ENCODE peak calls at places on chromosomes 3 and 15, in eight cellular contexts. One of them, this sample, is unnamed.
A peak's percentile ranks its signal among the peaks of the same experiment; 100 is the strongest.

GRCh38 chr3:64016941-64017620 is 6.2 kb downstream of the PSMD6 start:
- DNase-seq in pancreas: no peak
- DNase-seq in gastrocnemius medialis: no peak
- DNase-seq in esophagus squamous epithelium: no peak
- DNase-seq in body of pancreas: no peak
- DNase-seq in foreskin keratinocyte: peak; percentile 26
- DNase-seq in A549: no peak
- DNase-seq in mammary epithelial cell: peak; percentile 10
- DNase-seq in this sample: no peak

GRCh38 chr3:197394464-197395321 is 96.3 kb upstream of the DLG1 start:
- DNase-seq in foreskin keratinocyte: peak; percentile 100
- DNase-seq in gastrocnemius medialis: no peak
- DNase-seq in mammary epithelial cell: peak; percentile 100
- DNase-seq in pancreas: no peak
- DNase-seq in esophagus squamous epithelium: no peak
- DNase-seq in A549: no peak
- DNase-seq in body of pancreas: no peak
- DNase-seq in this sample: peak; percentile 99

GRCh38 chr3:107987036-107987557 is 103.7 kb downstream of the CD47 start:
- DNase-seq in body of pancreas: peak; percentile 80
- DNase-seq in mammary epithelial cell: peak; percentile 98
- DNase-seq in gastrocnemius medialis: peak; percentile 45
- DNase-seq in foreskin keratinocyte: peak; percentile 96
- DNase-seq in A549: no peak
- DNase-seq in pancreas: peak; percentile 41
- DNase-seq in esophagus squamous epithelium: peak; percentile 8
- DNase-seq in this sample: peak; percentile 74

GRCh38 chr3:187997490-187997889 is 156.5 kb upstream of the LPP start:
- DNase-seq in esophagus squamous epithelium: no peak
- DNase-seq in mammary epithelial cell: peak; percentile 49
- DNase-seq in pancreas: no peak
- DNase-seq in foreskin keratinocyte: peak; percentile 72
- DNase-seq in gastrocnemius medialis: no peak
- DNase-seq in body of pancreas: no peak
- DNase-seq in A549: no peak
- DNase-seq in this sample: no peak

GRCh38 chr3:154225536-154225935 is 98.8 kb downstream of the DHX36 start:
- DNase-seq in esophagus squamous epithelium: no peak
- DNase-seq in pancreas: no peak
- DNase-seq in A549: no peak
- DNase-seq in foreskin keratinocyte: no peak
- DNase-seq in body of pancreas: no peak
- DNase-seq in gastrocnemius medialis: no peak
- DNase-seq in mammary epithelial cell: no peak
- DNase-seq in this sample: no peak

GRCh38 chr15:98650871-98651481 is 2.6 kb downstream of the IGF1R start:
- DNase-seq in A549: no peak
- DNase-seq in pancreas: peak; percentile 27
- DNase-seq in esophagus squamous epithelium: no peak
- DNase-seq in foreskin keratinocyte: peak; percentile 47
- DNase-seq in gastrocnemius medialis: no peak
- DNase-seq in body of pancreas: peak; percentile 50
- DNase-seq in mammary epithelial cell: peak; percentile 51
- DNase-seq in this sample: no peak

GRCh38 chr3:52200981-52201679 is 3.2 kb downstream of the ALAS1 start:
- DNase-seq in pancreas: no peak
- DNase-seq in body of pancreas: no peak
- DNase-seq in esophagus squamous epithelium: no peak
- DNase-seq in gastrocnemius medialis: no peak
- DNase-seq in foreskin keratinocyte: no peak
- DNase-seq in mammary epithelial cell: no peak
- DNase-seq in A549: no peak
- DNase-seq in this sample: no peak

GRCh38 chr3:57949779-57950618 is 58.2 kb upstream of the FLNB start:
- DNase-seq in pancreas: peak; percentile 51
- DNase-seq in gastrocnemius medialis: no peak
- DNase-seq in esophagus squamous epithelium: no peak
- DNase-seq in A549: peak; percentile 57
- DNase-seq in body of pancreas: peak; percentile 61
- DNase-seq in mammary epithelial cell: peak; percentile 73
- DNase-seq in foreskin keratinocyte: peak; percentile 48
- DNase-seq in this sample: peak; percentile 60

GRCh38 chr15:37695719-37696118 is 238.7 kb upstream of the TMCO5A start:
- DNase-seq in A549: no peak
- DNase-seq in pancreas: no peak
- DNase-seq in body of pancreas: no peak
- DNase-seq in gastrocnemius medialis: no peak
- DNase-seq in esophagus squamous epithelium: no peak
- DNase-seq in foreskin keratinocyte: no peak
- DNase-seq in mammary epithelial cell: no peak
- DNase-seq in this sample: no peak

GRCh38 chr15:51379390-51379789 is 37.9 kb downstream of the GLDN start:
- DNase-seq in esophagus squamous epithelium: no peak
- DNase-seq in gastrocnemius medialis: no peak
- DNase-seq in foreskin keratinocyte: no peak
- DNase-seq in A549: no peak
- DNase-seq in body of pancreas: no peak
- DNase-seq in pancreas: no peak
- DNase-seq in mammary epithelial cell: no peak
- DNase-seq in this sample: no peak

GRCh38 chr3:144677118-144677517 is 705.5 kb downstream of the DIPK2A start:
- DNase-seq in esophagus squamous epithelium: no peak
- DNase-seq in mammary epithelial cell: no peak
- DNase-seq in gastrocnemius medialis: no peak
- DNase-seq in foreskin keratinocyte: peak; percentile 26
- DNase-seq in A549: no peak
- DNase-seq in pancreas: no peak
- DNase-seq in body of pancreas: no peak
- DNase-seq in this sample: no peak

GRCh38 chr3:127407026-127407939 is 119.4 kb upstream of the PRR20G start:
- DNase-seq in foreskin keratinocyte: no peak
- DNase-seq in body of pancreas: no peak
- DNase-seq in gastrocnemius medialis: no peak
- DNase-seq in esophagus squamous epithelium: no peak
- DNase-seq in A549: no peak
- DNase-seq in pancreas: no peak
- DNase-seq in mammary epithelial cell: no peak
- DNase-seq in this sample: no peak

GRCh38 chr15:62164500-62165028 is 521 bp downstream of the C2CD4B start:
- DNase-seq in foreskin keratinocyte: no peak
- DNase-seq in mammary epithelial cell: peak; percentile 8
- DNase-seq in gastrocnemius medialis: no peak
- DNase-seq in pancreas: peak; percentile 71
- DNase-seq in body of pancreas: peak; percentile 46
- DNase-seq in A549: peak; percentile 12
- DNase-seq in esophagus squamous epithelium: no peak
- DNase-seq in this sample: no peak

GRCh38 chr3:127197300-127198150 is 4.6 kb downstream of the PRR23E start:
- DNase-seq in pancreas: no peak
- DNase-seq in A549: no peak
- DNase-seq in gastrocnemius medialis: no peak
- DNase-seq in esophagus squamous epithelium: no peak
- DNase-seq in mammary epithelial cell: peak; percentile 2
- DNase-seq in body of pancreas: no peak
- DNase-seq in foreskin keratinocyte: no peak
- DNase-seq in this sample: no peak

GRCh38 chr3:105786988-105787387 is 81.8 kb downstream of the CBLB start:
- DNase-seq in esophagus squamous epithelium: no peak
- DNase-seq in gastrocnemius medialis: no peak
- DNase-seq in pancreas: no peak
- DNase-seq in foreskin keratinocyte: no peak
- DNase-seq in A549: no peak
- DNase-seq in mammary epithelial cell: no peak
- DNase-seq in body of pancreas: no peak
- DNase-seq in this sample: no peak

GRCh38 chr3:126510323-126510910 is 7.2 kb downstream of the UROC1 start:
- DNase-seq in body of pancreas: no peak
- DNase-seq in mammary epithelial cell: no peak
- DNase-seq in esophagus squamous epithelium: no peak
- DNase-seq in foreskin keratinocyte: no peak
- DNase-seq in A549: no peak
- DNase-seq in pancreas: peak; percentile 5
- DNase-seq in gastrocnemius medialis: no peak
- DNase-seq in this sample: no peak

GRCh38 chr15:36590838-36591237 is 11.4 kb downstream of the CDIN1 start:
- DNase-seq in mammary epithelial cell: peak; percentile 93
- DNase-seq in body of pancreas: no peak
- DNase-seq in foreskin keratinocyte: peak; percentile 96
- DNase-seq in pancreas: no peak
- DNase-seq in esophagus squamous epithelium: no peak
- DNase-seq in A549: no peak
- DNase-seq in gastrocnemius medialis: no peak
- DNase-seq in this sample: no peak

GRCh38 chr3:173799073-173799830 is 401.7 kb downstream of the NLGN1 start:
- DNase-seq in A549: no peak
- DNase-seq in mammary epithelial cell: no peak
- DNase-seq in gastrocnemius medialis: no peak
- DNase-seq in pancreas: no peak
- DNase-seq in esophagus squamous epithelium: no peak
- DNase-seq in foreskin keratinocyte: no peak
- DNase-seq in body of pancreas: no peak
- DNase-seq in this sample: no peak

GRCh38 chr3:37574177-37574958 is 287.3 kb upstream of the CTDSPL start:
- DNase-seq in foreskin keratinocyte: no peak
- DNase-seq in gastrocnemius medialis: no peak
- DNase-seq in mammary epithelial cell: no peak
- DNase-seq in A549: no peak
- DNase-seq in esophagus squamous epithelium: no peak
- DNase-seq in body of pancreas: peak; percentile 10
- DNase-seq in pancreas: no peak
- DNase-seq in this sample: no peak

GRCh38 chr3:100700708-100701107 is 8.6 kb upstream of the TFG start:
- DNase-seq in body of pancreas: no peak
- DNase-seq in pancreas: no peak
- DNase-seq in A549: no peak
- DNase-seq in esophagus squamous epithelium: no peak
- DNase-seq in gastrocnemius medialis: no peak
- DNase-seq in mammary epithelial cell: no peak
- DNase-seq in foreskin keratinocyte: no peak
- DNase-seq in this sample: no peak

GRCh38 chr15:92449476-92449875 is 55.8 kb downstream of the ST8SIA2 start:
- DNase-seq in mammary epithelial cell: peak; percentile 73
- DNase-seq in pancreas: no peak
- DNase-seq in foreskin keratinocyte: peak; percentile 75
- DNase-seq in esophagus squamous epithelium: no peak
- DNase-seq in body of pancreas: no peak
- DNase-seq in A549: no peak
- DNase-seq in gastrocnemius medialis: no peak
- DNase-seq in this sample: no peak

GRCh38 chr3:39413691-39414420 is 7.3 kb downstream of the RPSA start:
- DNase-seq in body of pancreas: no peak
- DNase-seq in mammary epithelial cell: no peak
- DNase-seq in gastrocnemius medialis: no peak
- DNase-seq in pancreas: no peak
- DNase-seq in A549: no peak
- DNase-seq in foreskin keratinocyte: no peak
- DNase-seq in esophagus squamous epithelium: no peak
- DNase-seq in this sample: no peak
- H3K27ac ChIP-seq in body of pancreas: no peak overlapping the region
- H3K27ac ChIP-seq in mammary epithelial cell: no peak overlapping the region
- H3K27ac ChIP-seq in gastrocnemius medialis: peak overlapping the region; percentile 31
- H3K27ac ChIP-seq in pancreas: no peak overlapping the region
- H3K27ac ChIP-seq in A549: peak overlapping the region; percentile 4
- H3K27ac ChIP-seq in foreskin keratinocyte: no peak overlapping the region
- H3K27ac ChIP-seq in esophagus squamous epithelium: peak overlapping the region; percentile 42
- H3K27ac ChIP-seq in this sample: peak overlapping the region; percentile 67

DNA sequence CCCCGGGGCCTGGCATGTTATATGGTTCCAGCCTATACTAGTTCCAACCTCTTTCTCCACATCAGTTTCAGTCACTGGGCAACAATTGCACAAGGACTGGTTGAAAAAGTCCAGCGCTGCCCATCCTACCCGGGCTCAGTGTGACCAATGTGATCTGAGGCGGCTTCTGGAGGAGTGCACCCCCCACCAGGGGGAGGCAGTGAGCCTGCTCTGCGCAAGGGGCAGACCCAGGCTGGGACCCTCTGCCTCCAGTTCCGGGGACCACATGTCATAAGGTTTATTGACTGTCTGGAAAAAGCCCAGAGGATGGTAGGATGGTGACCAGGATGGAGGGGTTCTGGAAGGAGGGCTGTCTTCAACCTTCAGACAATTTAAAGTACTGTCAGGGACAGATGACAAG is 25.6 kb upstream of the NR2E3 start:
- DNase-seq in mammary epithelial cell: no peak
- DNase-seq in pancreas: no peak
- DNase-seq in A549: no peak
- DNase-seq in foreskin keratinocyte: no peak
- DNase-seq in gastrocnemius medialis: no peak
- DNase-seq in body of pancreas: peak; percentile 18
- DNase-seq in esophagus squamous epithelium: no peak
- DNase-seq in this sample: no peak
- TF ChIP-seq CTCF in mammary epithelial cell: peak; percentile 38
- TF ChIP-seq CTCF in pancreas: no peak
- TF ChIP-seq CTCF in A549: peak; percentile 39
- TF ChIP-seq CTCF in foreskin keratinocyte: peak; percentile 46
- TF ChIP-seq CTCF in gastrocnemius medialis: no peak
- TF ChIP-seq CTCF in body of pancreas: peak; percentile 9
- TF ChIP-seq CTCF in esophagus squamous epithelium: no peak
- TF ChIP-seq CTCF in this sample: peak; percentile 29

GRCh38 chr3:15291589-15292541 is 40.5 kb downstream of the SH3BP5 start:
- DNase-seq in A549: no peak
- DNase-seq in pancreas: no peak
- DNase-seq in foreskin keratinocyte: no peak
- DNase-seq in esophagus squamous epithelium: no peak
- DNase-seq in mammary epithelial cell: no peak
- DNase-seq in gastrocnemius medialis: no peak
- DNase-seq in body of pancreas: no peak
- DNase-seq in this sample: no peak
- H3K27ac ChIP-seq in A549: no peak overlapping the region
- H3K27ac ChIP-seq in pancreas: no peak overlapping the region
- H3K27ac ChIP-seq in foreskin keratinocyte: no peak overlapping the region
- H3K27ac ChIP-seq in esophagus squamous epithelium: peak overlapping the region; percentile 67
- H3K27ac ChIP-seq in mammary epithelial cell: no peak overlapping the region
- H3K27ac ChIP-seq in gastrocnemius medialis: peak overlapping the region; percentile 89
- H3K27ac ChIP-seq in body of pancreas: no peak overlapping the region
- H3K27ac ChIP-seq in this sample: no peak overlapping the region

DNA sequence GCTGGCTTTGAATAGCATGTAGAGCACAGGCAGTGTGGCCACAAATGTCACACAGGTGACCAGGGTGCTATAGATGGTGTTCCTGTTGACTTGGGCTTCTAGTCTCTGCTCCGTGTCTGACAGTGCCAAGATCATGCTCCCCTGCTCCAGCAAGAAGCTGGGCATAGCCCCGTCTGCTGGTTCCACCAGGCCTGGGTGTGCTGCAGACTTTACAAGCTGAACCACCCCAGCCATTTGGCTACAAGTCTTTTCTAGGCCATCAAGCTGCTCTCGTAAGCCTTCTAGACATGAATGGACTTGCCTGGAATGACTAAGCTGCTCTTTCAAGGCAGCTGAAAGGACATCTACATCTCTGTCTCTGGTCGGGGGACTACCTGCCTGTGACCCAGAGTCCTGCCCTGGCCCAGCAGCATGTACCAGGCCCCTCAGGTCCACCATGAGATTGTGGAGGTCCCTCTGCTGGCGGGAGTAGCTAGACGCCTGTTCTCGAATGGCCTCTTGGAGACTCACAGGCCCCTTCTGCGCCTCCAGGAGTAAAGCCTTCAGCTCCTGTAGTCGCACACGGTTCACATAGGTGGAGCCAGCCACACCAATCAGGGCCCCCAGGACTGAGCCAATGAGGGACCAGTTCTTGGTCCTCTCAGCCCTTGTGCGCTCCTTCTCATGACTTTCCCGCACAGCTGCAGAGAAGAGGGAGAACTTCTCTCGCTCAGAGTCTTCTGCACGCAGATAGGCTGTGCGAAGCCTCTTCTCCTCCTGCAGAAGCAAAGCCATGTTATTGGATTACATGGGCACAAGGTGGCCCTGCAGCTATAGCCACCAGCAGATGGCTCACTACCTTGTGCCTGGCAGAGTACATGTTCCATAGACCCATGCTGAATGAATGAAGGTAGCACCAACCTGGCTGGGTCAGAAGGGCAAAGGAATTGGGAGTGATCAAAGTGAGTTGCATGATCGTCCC is 2.8 kb upstream of the PLXNB1 start:
- DNase-seq in pancreas: no peak
- DNase-seq in mammary epithelial cell: peak; percentile 94
- DNase-seq in body of pancreas: no peak
- DNase-seq in foreskin keratinocyte: peak; percentile 91
- DNase-seq in esophagus squamous epithelium: no peak
- DNase-seq in gastrocnemius medialis: no peak
- DNase-seq in A549: no peak
- DNase-seq in this sample: peak; percentile 73
- TF ChIP-seq CTCF in pancreas: no peak
- TF ChIP-seq CTCF in mammary epithelial cell: peak; percentile 33
- TF ChIP-seq CTCF in body of pancreas: no peak
- TF ChIP-seq CTCF in foreskin keratinocyte: peak; percentile 30
- TF ChIP-seq CTCF in esophagus squamous epithelium: peak; percentile 6
- TF ChIP-seq CTCF in gastrocnemius medialis: no peak
- TF ChIP-seq CTCF in A549: peak; percentile 26
- TF ChIP-seq CTCF in this sample: peak; percentile 37

This sample was measured in RWPE1.